ENCODE peak calls at places on chromosomes 4 and X, in five cellular contexts. One of them, this sample, is unnamed.
A peak's percentile ranks its signal among the peaks of the same experiment; 100 is the strongest.

GRCh38 chr4:87118421-87118820 is 102.0 kb downstream of the KLHL8 start:
- DNase-seq in AG09309: no peak
- DNase-seq in RWPE1: no peak
- DNase-seq in GM20000: no peak
- DNase-seq in fibroblast of mammary gland: no peak
- DNase-seq in this sample: no peak

GRCh38 chr4:78691333-78691732 is 84.8 kb upstream of the BMP2K start:
- DNase-seq in GM20000: no peak
- DNase-seq in fibroblast of mammary gland: peak; percentile 46
- DNase-seq in AG09309: no peak
- DNase-seq in RWPE1: no peak
- DNase-seq in this sample: no peak

GRCh38 chr4:27861381-27861787 is 1000.7 kb downstream of the STIM2 start:
- DNase-seq in GM20000: no peak
- DNase-seq in AG09309: peak; percentile 51
- DNase-seq in RWPE1: peak; percentile 19
- DNase-seq in fibroblast of mammary gland: peak; percentile 64
- DNase-seq in this sample: no peak

GRCh38 chr4:26135331-26135730 is 185.5 kb upstream of the RBPJ start:
- DNase-seq in AG09309: no peak
- DNase-seq in GM20000: no peak
- DNase-seq in fibroblast of mammary gland: peak; percentile 49
- DNase-seq in RWPE1: no peak
- DNase-seq in this sample: no peak

GRCh38 chr4:125505637-125506036 is 190.9 kb downstream of the FAT4 start:
- DNase-seq in GM20000: no peak
- DNase-seq in AG09309: no peak
- DNase-seq in fibroblast of mammary gland: no peak
- DNase-seq in RWPE1: no peak
- DNase-seq in this sample: no peak

GRCh38 chr4:84710520-84710919 is 127.6 kb downstream of the CDS1 start:
- DNase-seq in fibroblast of mammary gland: no peak
- DNase-seq in AG09309: no peak
- DNase-seq in GM20000: no peak
- DNase-seq in RWPE1: no peak
- DNase-seq in this sample: no peak

GRCh38 chr4:152106113-152106763 is 345.4 kb upstream of the GATB start:
- DNase-seq in RWPE1: peak; percentile 90
- DNase-seq in AG09309: peak; percentile 92
- DNase-seq in GM20000: no peak
- DNase-seq in fibroblast of mammary gland: peak; percentile 98
- DNase-seq in this sample: no peak

GRCh38 chr4:123562994-123563745 is 166.6 kb downstream of the SPRY1 start:
- DNase-seq in GM20000: no peak
- DNase-seq in RWPE1: peak; percentile 28
- DNase-seq in fibroblast of mammary gland: peak; percentile 78
- DNase-seq in AG09309: no peak
- DNase-seq in this sample: no peak

GRCh38 chrX:120311632-120312000 is 355 bp upstream of the TMEM255A start:
- DNase-seq in fibroblast of mammary gland: no peak
- DNase-seq in GM20000: no peak
- DNase-seq in RWPE1: no peak
- DNase-seq in AG09309: no peak
- DNase-seq in this sample: no peak

GRCh38 chr4:110781944-110782343 is 159.1 kb upstream of the PITX2 start:
- DNase-seq in GM20000: no peak
- DNase-seq in fibroblast of mammary gland: no peak
- DNase-seq in RWPE1: no peak
- DNase-seq in AG09309: no peak
- DNase-seq in this sample: no peak

GRCh38 chr4:69782651-69783310 is 22.4 kb upstream of the SULT1B1 start:
- DNase-seq in AG09309: no peak
- DNase-seq in fibroblast of mammary gland: no peak
- DNase-seq in GM20000: no peak
- DNase-seq in RWPE1: no peak
- DNase-seq in this sample: no peak

GRCh38 chr4:79650794-79651431 is 242.9 kb upstream of the GK2 start:
- DNase-seq in RWPE1: peak; percentile 13
- DNase-seq in AG09309: peak; percentile 34
- DNase-seq in fibroblast of mammary gland: peak; percentile 33
- DNase-seq in GM20000: no peak
- DNase-seq in this sample: no peak

GRCh38 chrX:150150081-150150779 is 211.9 kb upstream of the EOLA2 start:
- DNase-seq in RWPE1: no peak
- DNase-seq in GM20000: no peak
- DNase-seq in fibroblast of mammary gland: no peak
- DNase-seq in AG09309: no peak
- DNase-seq in this sample: no peak

GRCh38 chr4:56321246-56321645 is 66.0 kb downstream of the AASDH start:
- DNase-seq in fibroblast of mammary gland: peak; percentile 46
- DNase-seq in AG09309: no peak
- DNase-seq in RWPE1: no peak
- DNase-seq in GM20000: no peak
- DNase-seq in this sample: no peak

GRCh38 chr4:169244210-169244609 is 26.5 kb downstream of the SH3RF1 start:
- DNase-seq in AG09309: no peak
- DNase-seq in RWPE1: no peak
- DNase-seq in GM20000: no peak
- DNase-seq in fibroblast of mammary gland: peak; percentile 38
- DNase-seq in this sample: no peak

GRCh38 chr4:156169011-156169410 is 215.3 kb upstream of the CTSO start:
- DNase-seq in GM20000: peak; percentile 11
- DNase-seq in RWPE1: peak; percentile 14
- DNase-seq in fibroblast of mammary gland: peak; percentile 94
- DNase-seq in AG09309: peak; percentile 83
- DNase-seq in this sample: no peak

GRCh38 chr4:101357751-101358150 is 10.4 kb upstream of the PPP3CA start:
- DNase-seq in AG09309: no peak
- DNase-seq in RWPE1: no peak
- DNase-seq in fibroblast of mammary gland: peak; percentile 24
- DNase-seq in GM20000: no peak
- DNase-seq in this sample: no peak

GRCh38 chrX:79477691-79478090 is 110.6 kb upstream of the ITM2A start:
- DNase-seq in GM20000: no peak
- DNase-seq in fibroblast of mammary gland: no peak
- DNase-seq in RWPE1: no peak
- DNase-seq in AG09309: no peak
- DNase-seq in this sample: no peak

GRCh38 chr4:145177511-145177905 is 2.9 kb downstream of the OTUD4 start:
- DNase-seq in fibroblast of mammary gland: peak; percentile 36
- DNase-seq in GM20000: no peak
- DNase-seq in RWPE1: no peak
- DNase-seq in AG09309: no peak
- DNase-seq in this sample: no peak

GRCh38 chr4:86924805-86925204 is 10.0 kb upstream of the AFF1 start:
- DNase-seq in GM20000: no peak
- DNase-seq in RWPE1: no peak
- DNase-seq in AG09309: no peak
- DNase-seq in fibroblast of mammary gland: peak; percentile 76
- DNase-seq in this sample: no peak

GRCh38 chrX:100687128-100687527 is 43.1 kb downstream of the SRPX2 start:
- DNase-seq in fibroblast of mammary gland: no peak
- DNase-seq in AG09309: no peak
- DNase-seq in GM20000: no peak
- DNase-seq in RWPE1: no peak
- DNase-seq in this sample: no peak

GRCh38 chr4:1236103-1236641 is 12.8 kb downstream of the CTBP1 start:
- DNase-seq in GM20000: no peak
- DNase-seq in fibroblast of mammary gland: no peak
- DNase-seq in RWPE1: no peak
- DNase-seq in AG09309: no peak
- DNase-seq in this sample: no peak

GRCh38 chr4:112517067-112517588 is 1.1 kb upstream of the NEUROG2 start:
- DNase-seq in AG09309: no peak
- DNase-seq in GM20000: peak; percentile 81
- DNase-seq in RWPE1: no peak
- DNase-seq in fibroblast of mammary gland: no peak
- DNase-seq in this sample: no peak

GRCh38 chrX:132092439-132093065 is 35.3 kb downstream of the FRMD7 start:
- DNase-seq in RWPE1: peak; percentile 30
- DNase-seq in AG09309: peak; percentile 31
- DNase-seq in GM20000: peak; percentile 41
- DNase-seq in fibroblast of mammary gland: peak; percentile 75
- DNase-seq in this sample: no peak

GRCh38 chr4:143183513-143184216 is 1.1 kb upstream of the USP38 start:
- DNase-seq in GM20000: no peak
- DNase-seq in RWPE1: no peak
- DNase-seq in fibroblast of mammary gland: no peak
- DNase-seq in AG09309: no peak
- DNase-seq in this sample: no peak

GRCh38 chr4:2942037-2942531 is 21.1 kb downstream of the NOP14 start:
- DNase-seq in AG09309: no peak
- DNase-seq in fibroblast of mammary gland: no peak
- DNase-seq in GM20000: no peak
- DNase-seq in RWPE1: no peak
- DNase-seq in this sample: peak; percentile 15

GRCh38 chr4:168882650-168883233 is 127.3 kb downstream of the CBR4 start:
- DNase-seq in GM20000: no peak
- DNase-seq in fibroblast of mammary gland: peak; percentile 79
- DNase-seq in AG09309: no peak
- DNase-seq in RWPE1: no peak
- DNase-seq in this sample: no peak

GRCh38 chr4:140856692-140857091 is 100.5 kb upstream of the TBC1D9 start:
- DNase-seq in RWPE1: peak; percentile 85
- DNase-seq in AG09309: peak; percentile 14
- DNase-seq in fibroblast of mammary gland: peak; percentile 74
- DNase-seq in GM20000: no peak
- DNase-seq in this sample: no peak

GRCh38 chr4:3304831-3305609 is 12.2 kb downstream of the RGS12 start:
- DNase-seq in AG09309: no peak
- DNase-seq in fibroblast of mammary gland: peak; percentile 48
- DNase-seq in GM20000: no peak
- DNase-seq in RWPE1: no peak
- DNase-seq in this sample: no peak

GRCh38 chrX:154804957-154805695 is at the start of gene MPP1:
- DNase-seq in fibroblast of mammary gland: peak; percentile 61
- DNase-seq in AG09309: no peak
- DNase-seq in RWPE1: peak; percentile 74
- DNase-seq in GM20000: peak; percentile 88
- DNase-seq in this sample: peak; percentile 60
- TF ChIP-seq CTCF in fibroblast of mammary gland: no peak
- TF ChIP-seq CTCF in AG09309: no peak
- TF ChIP-seq CTCF in RWPE1: no peak
- TF ChIP-seq CTCF in GM20000: no peak
- TF ChIP-seq CTCF in this sample: no peak

DNA sequence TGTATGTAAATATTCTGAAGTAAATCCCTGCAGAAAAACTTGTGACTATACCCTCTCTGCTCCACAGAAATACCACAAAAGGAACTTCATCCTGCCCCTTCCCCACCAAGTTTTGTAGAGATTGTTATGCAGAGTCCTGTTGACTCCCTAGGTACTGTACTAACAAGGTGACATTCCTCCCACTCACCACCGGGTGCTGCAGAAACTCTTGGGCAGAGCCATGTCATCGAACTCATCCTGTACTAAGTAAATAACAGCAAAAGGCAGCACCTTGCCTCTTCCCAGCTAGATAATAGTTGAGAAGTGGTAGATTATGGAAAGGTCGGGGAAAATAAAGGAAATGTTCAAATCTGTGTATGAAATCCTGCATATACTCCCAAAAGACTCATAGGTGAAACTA is 233.3 kb downstream of the STPG2 start:
- DNase-seq in fibroblast of mammary gland: no peak
- DNase-seq in GM20000: no peak
- DNase-seq in RWPE1: peak; percentile 25
- DNase-seq in AG09309: no peak
- DNase-seq in this sample: no peak
- TF ChIP-seq CTCF in fibroblast of mammary gland: no peak
- TF ChIP-seq CTCF in GM20000: no peak
- TF ChIP-seq CTCF in RWPE1: peak; percentile 41
- TF ChIP-seq CTCF in AG09309: no peak
- TF ChIP-seq CTCF in this sample: no peak

DNA sequence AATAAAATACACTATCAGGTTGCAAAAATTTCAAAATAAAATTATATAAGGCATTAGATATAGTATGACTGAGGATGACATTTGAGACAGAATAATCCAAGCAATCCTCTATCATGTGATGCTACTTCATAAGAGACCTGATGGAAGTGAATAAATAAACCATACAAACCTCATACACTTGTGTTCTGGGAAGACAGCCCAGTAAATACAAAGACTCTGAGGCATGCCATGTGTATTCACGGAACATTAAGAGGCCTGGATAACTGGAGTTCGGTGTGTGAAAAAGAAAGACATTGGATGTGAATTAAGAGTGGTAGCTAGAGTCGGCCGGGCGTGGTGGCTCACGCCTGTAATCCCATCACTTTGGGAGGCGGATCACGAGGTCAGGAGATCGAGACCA is 364.2 kb downstream of the ADAM29 start:
- DNase-seq in AG09309: no peak
- DNase-seq in fibroblast of mammary gland: no peak
- DNase-seq in RWPE1: no peak
- DNase-seq in GM20000: no peak
- DNase-seq in this sample: no peak
- TF ChIP-seq CTCF in AG09309: no peak
- TF ChIP-seq CTCF in fibroblast of mammary gland: no peak
- TF ChIP-seq CTCF in RWPE1: no peak
- TF ChIP-seq CTCF in GM20000: no peak
- TF ChIP-seq CTCF in this sample: no peak

GRCh38 chrX:15848576-15848975 is 6.0 kb downstream of the AP1S2 start:
- DNase-seq in AG09309: no peak
- DNase-seq in RWPE1: no peak
- DNase-seq in GM20000: no peak
- DNase-seq in fibroblast of mammary gland: peak; percentile 7
- DNase-seq in this sample: no peak

GRCh38 chrX:15853586-15854079 is 980 bp downstream of the AP1S2 start:
- DNase-seq in GM20000: no peak
- DNase-seq in RWPE1: no peak
- DNase-seq in fibroblast of mammary gland: peak; percentile 5
- DNase-seq in AG09309: no peak
- DNase-seq in this sample: no peak

GRCh38 chrX:15854080-15854655 is 445 bp downstream of the AP1S2 start:
- DNase-seq in RWPE1: no peak
- DNase-seq in fibroblast of mammary gland: peak; percentile 3
- DNase-seq in GM20000: peak; percentile 57
- DNase-seq in AG09309: no peak
- DNase-seq in this sample: no peak

GRCh38 chrX:15854712-15855561 is at the start of gene AP1S2:
- DNase-seq in RWPE1: peak; percentile 80
- DNase-seq in GM20000: peak; percentile 92
- DNase-seq in AG09309: peak; percentile 77
- DNase-seq in fibroblast of mammary gland: peak; percentile 84
- DNase-seq in this sample: peak; percentile 21

GRCh38 chrX:15849555-15849954 is 5.1 kb downstream of the AP1S2 start:
- DNase-seq in RWPE1: no peak
- DNase-seq in fibroblast of mammary gland: peak; percentile 18
- DNase-seq in AG09309: no peak
- DNase-seq in GM20000: no peak
- DNase-seq in this sample: no peak
- TF ChIP-seq CTCF in RWPE1: no peak
- TF ChIP-seq CTCF in fibroblast of mammary gland: peak; percentile 38
- TF ChIP-seq CTCF in AG09309: peak; percentile 28
- TF ChIP-seq CTCF in GM20000: no peak
- TF ChIP-seq CTCF in this sample: peak; percentile 39

DNA sequence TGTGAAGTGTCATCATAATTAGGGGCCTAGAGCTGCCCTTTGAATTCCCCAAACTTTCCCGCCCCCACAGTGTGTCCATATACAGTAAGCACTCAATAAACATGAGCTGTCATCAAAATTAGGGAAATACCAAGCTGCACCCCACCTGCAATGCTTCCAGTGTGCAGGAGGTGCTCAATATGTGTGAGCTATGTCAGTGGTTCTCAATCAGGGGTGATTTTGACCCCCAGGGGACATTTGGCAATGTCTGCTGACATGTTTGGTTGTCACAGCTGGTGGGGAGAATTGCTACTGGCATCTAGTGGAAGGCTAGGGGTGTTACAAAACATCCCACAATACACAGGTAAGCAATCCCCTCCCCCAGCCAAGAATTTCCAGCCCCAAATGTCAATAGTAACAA is 750 bp downstream of the CFP start:
- DNase-seq in RWPE1: no peak
- DNase-seq in fibroblast of mammary gland: no peak
- DNase-seq in GM20000: no peak
- DNase-seq in AG09309: no peak
- DNase-seq in this sample: no peak
- TF ChIP-seq CTCF in RWPE1: no peak
- TF ChIP-seq CTCF in fibroblast of mammary gland: no peak
- TF ChIP-seq CTCF in GM20000: no peak
- TF ChIP-seq CTCF in AG09309: peak; percentile 14
- TF ChIP-seq CTCF in this sample: no peak